ENCODE peak calls at places on chromosomes 12 and 14, in five cellular contexts. One of them, this sample, is unnamed.

GRCh38 chr12:89325495-89325894 is 26.8 kb downstream of the DUSP6 start:
- DNase-seq in astrocyte of the hippocampus: no peak
- DNase-seq in SIG-M5: no peak
- DNase-seq in KBM-7: no peak
- DNase-seq in activated CD8-positive, alpha-beta memory T cell treated with anti-CD3 and anti-CD28 coated beads, Interleukin-2, amount 10 ng/mL, durations not matched to agents 7 days and 5 days: no peak
- DNase-seq in this sample: no peak

GRCh38 chr12:51923506-51924365 is 16.4 kb downstream of the ACVRL1 start:
- DNase-seq in astrocyte of the hippocampus: peak
- DNase-seq in activated CD8-positive, alpha-beta memory T cell treated with anti-CD3 and anti-CD28 coated beads, Interleukin-2, amount 10 ng/mL, durations not matched to agents 7 days and 5 days: peak
- DNase-seq in SIG-M5: no peak
- DNase-seq in KBM-7: peak
- DNase-seq in this sample: no peak

GRCh38 chr12:121748571-121749265 is 36.2 kb downstream of the TMEM120B start:
- DNase-seq in KBM-7: peak
- DNase-seq in SIG-M5: no peak
- DNase-seq in astrocyte of the hippocampus: peak
- DNase-seq in activated CD8-positive, alpha-beta memory T cell treated with anti-CD3 and anti-CD28 coated beads, Interleukin-2, amount 10 ng/mL, durations not matched to agents 7 days and 5 days: no peak
- DNase-seq in this sample: no peak

GRCh38 chr14:95319312-95320075 is at the start of gene CLMN:
- DNase-seq in SIG-M5: no peak
- DNase-seq in KBM-7: peak
- DNase-seq in activated CD8-positive, alpha-beta memory T cell treated with anti-CD3 and anti-CD28 coated beads, Interleukin-2, amount 10 ng/mL, durations not matched to agents 7 days and 5 days: peak
- DNase-seq in astrocyte of the hippocampus: peak
- DNase-seq in this sample: no peak

GRCh38 chr12:86496595-86496994 is 240.4 kb upstream of the MGAT4C start:
- DNase-seq in SIG-M5: no peak
- DNase-seq in activated CD8-positive, alpha-beta memory T cell treated with anti-CD3 and anti-CD28 coated beads, Interleukin-2, amount 10 ng/mL, durations not matched to agents 7 days and 5 days: no peak
- DNase-seq in KBM-7: no peak
- DNase-seq in astrocyte of the hippocampus: no peak
- DNase-seq in this sample: no peak

GRCh38 chr14:100872241-100872640 is 31.3 kb downstream of the RTL1 start:
- DNase-seq in SIG-M5: no peak
- DNase-seq in activated CD8-positive, alpha-beta memory T cell treated with anti-CD3 and anti-CD28 coated beads, Interleukin-2, amount 10 ng/mL, durations not matched to agents 7 days and 5 days: no peak
- DNase-seq in KBM-7: no peak
- DNase-seq in astrocyte of the hippocampus: no peak
- DNase-seq in this sample: no peak

GRCh38 chr12:49777341-49777740 is 36.0 kb downstream of the TMBIM6 start:
- DNase-seq in astrocyte of the hippocampus: no peak
- DNase-seq in KBM-7: no peak
- DNase-seq in SIG-M5: no peak
- DNase-seq in activated CD8-positive, alpha-beta memory T cell treated with anti-CD3 and anti-CD28 coated beads, Interleukin-2, amount 10 ng/mL, durations not matched to agents 7 days and 5 days: no peak
- DNase-seq in this sample: no peak

GRCh38 chr12:93256258-93256969 is 121.3 kb upstream of the NUDT4 start:
- DNase-seq in astrocyte of the hippocampus: no peak
- DNase-seq in SIG-M5: no peak
- DNase-seq in KBM-7: no peak
- DNase-seq in activated CD8-positive, alpha-beta memory T cell treated with anti-CD3 and anti-CD28 coated beads, Interleukin-2, amount 10 ng/mL, durations not matched to agents 7 days and 5 days: no peak
- DNase-seq in this sample: no peak

GRCh38 chr12:71780207-71780822 is 25.7 kb downstream of the RAB21 start:
- DNase-seq in astrocyte of the hippocampus: peak
- DNase-seq in SIG-M5: no peak
- DNase-seq in activated CD8-positive, alpha-beta memory T cell treated with anti-CD3 and anti-CD28 coated beads, Interleukin-2, amount 10 ng/mL, durations not matched to agents 7 days and 5 days: peak
- DNase-seq in KBM-7: peak
- DNase-seq in this sample: peak

This sample was measured in GF-D8.